ENCODE peak calls at places on chromosomes 11 and 22, in ten cellular contexts. H is stimulated activated CD4-positive, alpha-beta T cell treated with anti-CD3 and anti-CD28 coated beads, TNF-alpha, amount 100 ng/mL, for 1 hour; W is astrocyte of the hippocampus; Z is AG04450; P is T-cell; X is NCI-H2171 treated with DMSO at 0.1 percent for 48 hours; C is A549; Y is AG08395; T is DMS79; S is SW 1271. Q is an unnamed sample.

GRCh38 chr22:19042285-19043110 is 79.7 kb downstream of the DGCR2 start:
- DNase-seq in H (no peak), W (no peak), Z (no peak), P (no peak), X (no peak), C (no peak), Y (no peak), T (no peak), S (no peak), Q (no peak)

GRCh38 chr11:78228467-78228866 is 39.7 kb downstream of the USP35 start:
- DNase-seq in H (no peak), W (peak), Z (peak), P (no peak), X (peak), C (peak), Y (peak), T (peak), S (peak), Q (no peak)

GRCh38 chr11:779955-780532 is 2.8 kb upstream of the GATD1 start:
- DNase-seq in H (no peak), W (no peak), Z (no peak), P (no peak), X (no peak), C (no peak), Y (no peak), T (no peak), S (no peak), Q (no peak)

GRCh38 chr22:38840129-38840528 is 3.7 kb downstream of the NPTXR start:
- DNase-seq in H (no peak), W (no peak), Z (no peak), P (no peak), X (no peak), C (no peak), Y (no peak), T (no peak), S (no peak), Q (no peak)

GRCh38 chr11:94186342-94187203 is 57.9 kb downstream of the PANX1 start:
- DNase-seq in H (no peak), W (no peak), Z (no peak), P (no peak), X (no peak), C (no peak), Y (no peak), T (no peak), S (no peak), Q (no peak)

GRCh38 chr11:911031-911889 is 650 bp upstream of the CHID1 start:
- DNase-seq in H (no peak), W (peak), Z (no peak), P (peak), X (no peak), C (peak), Y (peak), T (no peak), S (no peak), Q (no peak)

GRCh38 chr22:37156686-37157435 is 7.1 kb upstream of the IL2RB start:
- DNase-seq in H (no peak), W (no peak), Z (no peak), P (no peak), X (no peak), C (no peak), Y (no peak), T (no peak), S (no peak), Q (no peak)

GRCh38 chr11:125903753-125904659 is at the start of gene DDX25:
- DNase-seq in H (no peak), W (peak), Z (no peak), P (no peak), X (peak), C (no peak), Y (no peak), T (peak), S (no peak), Q (peak)

GRCh38 chr11:12043959-12044772 is 35.7 kb upstream of the DKK3 start:
- DNase-seq in H (peak), W (peak), Z (peak), P (peak), X (peak), C (peak), Y (peak), T (peak), S (peak), Q (peak)

GRCh38 chr11:61900251-61900650 is 8.9 kb upstream of the FADS3 start:
- DNase-seq in H (no peak), W (no peak), Z (no peak), P (no peak), X (no peak), C (no peak), Y (no peak), T (no peak), S (no peak), Q (no peak)

GRCh38 chr11:123231263-123231662 is 36.2 kb upstream of the CLMP start:
- DNase-seq in H (no peak), W (no peak), Z (no peak), P (no peak), X (no peak), C (peak), Y (peak), T (no peak), S (no peak), Q (no peak)

GRCh38 chr22:35404176-35404575 is 4.2 kb downstream of the MCM5 start:
- DNase-seq in H (no peak), W (no peak), Z (no peak), P (no peak), X (no peak), C (no peak), Y (no peak), T (no peak), S (no peak), Q (no peak)